ENCODE peak calls at places on chromosomes 3 and 15, in four cellular contexts. C is K562, V is GM12878, E is SK-N-SH. M is an unnamed sample.
A peak's percentile ranks its signal among the peaks of the same experiment; 100 is the strongest.

GRCh38 chr3:64530434-64531049 is 157.3 kb downstream of the ADAMTS9 start:
- DNase-seq in C (peak; percentile 25), V (no peak), E (peak; percentile 49), M (peak; percentile 75)

GRCh38 chr3:149080011-149080698 is 6.2 kb downstream of the HLTF start:
- DNase-seq in C (no peak), V (no peak), E (peak; percentile 13), M (no peak)

GRCh38 chr3:119235151-119235550 is 5.5 kb downstream of the B4GALT4 start:
- DNase-seq in C (no peak), V (no peak), E (no peak), M (no peak)

GRCh38 chr3:11391172-11391879 is 119.1 kb downstream of the ATG7 start:
- DNase-seq in C (no peak), V (no peak), E (no peak), M (no peak)

GRCh38 chr3:179146911-179147570 is 1.1 kb upstream of the PIK3CA start:
- DNase-seq in C (peak; percentile 65), V (peak; percentile 42), E (peak; percentile 68), M (no peak)

GRCh38 chr3:55482496-55483195 is 4.5 kb downstream of the WNT5A start:
- DNase-seq in C (no peak), V (no peak), E (no peak), M (peak; percentile 58)

GRCh38 chr3:59660376-59660775 is 610.6 kb upstream of the CFAP20DC start:
- DNase-seq in C (no peak), V (no peak), E (no peak), M (no peak)

GRCh38 chr3:127409421-127410136 is 121.7 kb upstream of the PRR20G start:
- DNase-seq in C (no peak), V (no peak), E (peak; percentile 17), M (no peak)

GRCh38 chr3:38404286-38404685 is 49.4 kb upstream of the ACVR2B start:
- DNase-seq in C (no peak), V (no peak), E (no peak), M (no peak)

GRCh38 chr15:90388462-90389182 is 580 bp downstream of the IQGAP1 start:
- DNase-seq in C (peak; percentile 63), V (no peak), E (no peak), M (peak; percentile 56)

GRCh38 chr15:62430056-62430455 is 265.0 kb upstream of the C2CD4B start:
- DNase-seq in C (no peak), V (no peak), E (no peak), M (no peak)

DNA sequence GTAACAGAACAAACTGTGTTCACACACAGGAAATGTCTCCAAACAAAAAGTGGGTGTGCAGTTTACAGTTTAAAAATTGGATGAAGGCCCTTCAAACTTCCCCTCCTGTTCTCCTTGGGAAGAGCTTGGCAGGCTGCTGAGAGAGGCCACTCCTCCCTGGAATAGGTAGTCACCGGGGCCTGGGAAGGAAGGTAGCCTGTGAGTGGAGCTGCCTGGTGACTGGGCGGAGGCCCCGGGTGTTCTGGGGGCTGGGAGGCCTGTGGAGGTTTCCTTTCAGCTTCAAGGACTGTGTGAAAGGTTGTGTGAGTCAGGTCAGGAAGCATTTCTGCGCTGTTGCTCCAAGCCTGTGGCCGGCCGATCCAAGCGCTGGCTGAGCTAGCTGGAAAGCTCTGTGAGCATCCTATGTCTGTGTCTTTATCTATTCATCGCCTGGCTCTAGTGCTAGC is 14.1 kb downstream of the SLCO3A1 start:
- DNase-seq in C (no peak), V (no peak), E (peak; percentile 29), M (peak; percentile 28)
- TF ChIP-seq MAX in C (no peak), V (no peak), E (no peak), M (no peak)

DNA sequence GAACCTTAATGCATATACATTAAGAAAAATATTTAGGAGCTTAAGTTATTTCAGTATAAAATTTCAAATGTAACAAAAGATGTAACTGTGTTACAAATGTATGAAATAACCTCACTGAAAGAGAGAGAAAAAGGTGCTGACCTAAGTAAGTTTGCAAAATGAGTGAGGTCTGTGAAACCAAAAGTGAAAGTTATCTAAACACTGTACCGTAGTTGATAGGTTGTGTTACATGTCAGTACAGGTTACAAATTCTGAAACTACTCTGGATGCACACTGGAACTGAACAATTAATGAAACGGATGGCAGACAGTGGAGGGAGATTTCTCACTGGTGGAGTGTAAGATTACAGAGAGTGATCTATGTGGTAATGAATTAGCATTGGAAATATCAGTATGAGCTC is 420.7 kb downstream of the ZNF385D start:
- DNase-seq in C (no peak), V (peak; percentile 9), E (no peak), M (no peak)
- TF ChIP-seq USF1 in C (no peak), V (no peak), E (no peak), M (no peak)

GRCh38 chr15:37106490-37107001 is 6.2 kb upstream of the MEIS2 start:
- DNase-seq in C (peak; percentile 29), V (no peak), E (no peak), M (peak; percentile 62)

GRCh38 chr15:37108725-37109124 is 8.4 kb upstream of the MEIS2 start:
- DNase-seq in C (no peak), V (no peak), E (no peak), M (no peak)

GRCh38 chr15:37105795-37106333 is 5.5 kb upstream of the MEIS2 start:
- DNase-seq in C (no peak), V (no peak), E (no peak), M (no peak)

GRCh38 chr15:37107754-37108724 is 7.7 kb upstream of the MEIS2 start:
- DNase-seq in C (no peak), V (no peak), E (peak; percentile 53), M (no peak)

DNA sequence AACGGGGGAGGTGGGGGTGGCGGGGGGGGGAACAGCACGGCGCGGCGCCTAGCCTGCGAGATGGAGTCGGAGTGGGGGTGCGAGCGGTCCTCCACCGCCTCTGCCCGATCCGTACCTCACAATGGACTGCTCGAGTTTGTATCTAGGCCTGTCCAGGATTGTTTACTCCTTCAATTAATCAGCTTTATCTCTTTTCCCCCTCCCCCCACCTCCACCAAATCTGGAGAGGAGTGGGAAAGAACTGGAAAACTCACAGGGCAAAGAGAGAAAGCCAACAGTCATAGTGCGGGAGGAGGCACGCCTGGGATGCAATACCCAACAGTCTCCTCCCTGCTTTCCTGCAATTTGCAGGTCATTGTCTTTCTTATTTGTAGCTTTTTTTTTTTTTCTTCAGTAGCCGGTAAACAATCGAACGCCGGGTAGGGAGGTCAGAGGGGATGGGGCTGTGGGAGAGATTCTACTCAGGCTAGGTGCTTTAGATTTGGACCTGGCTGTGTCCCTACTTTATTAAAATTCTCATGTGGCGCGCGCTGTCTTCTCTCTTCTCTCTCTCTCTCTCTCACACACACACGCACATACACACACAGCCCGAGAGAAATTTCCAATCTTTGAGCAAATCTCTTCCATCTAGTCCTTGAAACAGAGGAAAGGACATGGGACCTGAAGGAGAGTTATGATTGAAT is 6.9 kb upstream of the MEIS2 start:
- DNase-seq in C (no peak), V (no peak), E (peak; percentile 55), M (no peak)
- TF ChIP-seq MAX in C (no peak), V (no peak), E (peak; percentile 34), M (no peak)

DNA sequence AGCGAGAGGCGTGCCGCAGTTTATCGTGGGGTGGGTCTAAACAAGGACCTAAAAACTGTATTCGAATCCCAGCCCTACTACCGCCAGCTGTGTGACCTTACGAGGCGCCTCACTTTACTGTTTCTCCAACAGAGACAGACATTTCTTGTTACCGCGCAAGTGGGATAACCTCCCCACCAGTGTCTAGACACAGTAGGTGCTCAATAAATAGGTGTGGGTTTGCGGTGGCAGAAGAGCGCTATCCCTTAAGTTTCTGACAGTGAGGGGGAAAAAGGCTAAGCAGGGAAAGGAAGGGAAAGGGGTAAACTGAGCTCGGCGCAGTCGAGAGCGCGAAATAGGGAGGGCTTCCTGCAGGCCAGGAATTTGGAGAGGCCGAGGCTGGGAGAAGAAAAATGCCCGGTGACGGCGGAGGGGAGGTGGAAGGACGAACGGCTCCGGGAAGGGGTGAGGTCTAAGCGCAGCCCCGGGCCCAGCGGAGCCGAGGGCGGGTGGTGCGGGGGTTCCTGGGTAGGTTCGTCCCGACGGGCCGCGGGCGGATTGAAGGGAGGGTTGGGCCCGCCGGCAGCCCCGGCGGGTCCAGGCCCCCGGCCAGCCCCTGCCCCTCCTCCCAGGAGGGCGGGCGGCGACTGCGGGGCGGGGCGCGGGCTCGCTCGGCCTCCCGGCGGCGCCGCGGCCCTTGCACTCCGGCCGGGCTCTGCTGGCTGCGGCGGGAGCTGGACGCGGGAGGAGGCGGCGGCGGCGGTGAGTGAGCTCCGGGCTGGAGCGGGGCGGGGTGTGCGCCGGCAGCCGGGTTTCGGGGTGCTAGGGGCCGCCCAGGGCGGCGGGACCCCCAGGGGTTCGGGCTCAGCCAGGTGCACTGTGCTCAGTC is at the start of gene CGNL1:
- DNase-seq in C (peak; percentile 40), V (no peak), E (peak; percentile 91), M (peak; percentile 69)
- TF ChIP-seq USF1 in C (no peak), V (no peak), E (no peak), M (no peak)

GRCh38 chr3:184788751-184789150 is 23.2 kb upstream of the VPS8 start:
- DNase-seq in C (no peak), V (no peak), E (peak; percentile 8), M (no peak)
- TF ChIP-seq MAX in C (no peak), V (no peak), E (peak; percentile 20), M (no peak)

GRCh38 chr3:49476563-49476962 is 6.5 kb downstream of the DAG1 start:
- DNase-seq in C (no peak), V (peak; percentile 65), E (no peak), M (no peak)
- TF ChIP-seq USF1 in C (no peak), V (no peak), E (no peak), M (no peak)

M was measured in WTC11.